ENCODE peak calls at places on chromosome 14, in ten cellular contexts. One of them, this sample, is unnamed.

GRCh38 chr14:91249841-91250616 is 5.5 kb upstream of the GPR68 start:
- DNase-seq in body of pancreas: no peak
- DNase-seq in suprapubic skin: no peak
- DNase-seq in adrenal gland: peak; percentile 85
- DNase-seq in endodermal cell: peak; percentile 75
- DNase-seq in mucosa of descending colon: no peak
- DNase-seq in psoas muscle: no peak
- DNase-seq in AG04450: no peak
- DNase-seq in MM.1S: peak; percentile 93
- DNase-seq in stomach: no peak
- DNase-seq in this sample: peak; percentile 39

GRCh38 chr14:101365329-101366158 is 195.8 kb upstream of the DIO3 start:
- DNase-seq in adrenal gland: peak; percentile 44
- DNase-seq in endodermal cell: peak; percentile 77
- DNase-seq in MM.1S: no peak
- DNase-seq in mucosa of descending colon: no peak
- DNase-seq in body of pancreas: no peak
- DNase-seq in psoas muscle: peak; percentile 72
- DNase-seq in AG04450: no peak
- DNase-seq in suprapubic skin: no peak
- DNase-seq in stomach: no peak
- DNase-seq in this sample: no peak

GRCh38 chr14:72752034-72752412 is 141.9 kb downstream of the DPF3 start:
- DNase-seq in MM.1S: no peak
- DNase-seq in adrenal gland: no peak
- DNase-seq in suprapubic skin: no peak
- DNase-seq in AG04450: no peak
- DNase-seq in body of pancreas: no peak
- DNase-seq in stomach: no peak
- DNase-seq in endodermal cell: no peak
- DNase-seq in psoas muscle: no peak
- DNase-seq in mucosa of descending colon: no peak
- DNase-seq in this sample: no peak

GRCh38 chr14:36450550-36450949 is 69.5 kb downstream of the NKX2-1 start:
- DNase-seq in AG04450: no peak
- DNase-seq in adrenal gland: no peak
- DNase-seq in stomach: no peak
- DNase-seq in body of pancreas: no peak
- DNase-seq in MM.1S: no peak
- DNase-seq in mucosa of descending colon: no peak
- DNase-seq in psoas muscle: no peak
- DNase-seq in suprapubic skin: no peak
- DNase-seq in endodermal cell: peak; percentile 61
- DNase-seq in this sample: no peak

GRCh38 chr14:23299558-23299957 is 3.1 kb downstream of the PPP1R3E start:
- DNase-seq in suprapubic skin: no peak
- DNase-seq in adrenal gland: peak; percentile 67
- DNase-seq in MM.1S: no peak
- DNase-seq in stomach: no peak
- DNase-seq in endodermal cell: no peak
- DNase-seq in psoas muscle: no peak
- DNase-seq in body of pancreas: no peak
- DNase-seq in AG04450: no peak
- DNase-seq in mucosa of descending colon: no peak
- DNase-seq in this sample: no peak

GRCh38 chr14:51430600-51430999 is 190.6 kb downstream of the TMX1 start:
- DNase-seq in body of pancreas: peak; percentile 29
- DNase-seq in mucosa of descending colon: no peak
- DNase-seq in stomach: no peak
- DNase-seq in suprapubic skin: no peak
- DNase-seq in endodermal cell: no peak
- DNase-seq in MM.1S: no peak
- DNase-seq in AG04450: no peak
- DNase-seq in adrenal gland: no peak
- DNase-seq in psoas muscle: no peak
- DNase-seq in this sample: no peak

GRCh38 chr14:95126906-95127530 is 30.3 kb downstream of the DICER1 start:
- DNase-seq in body of pancreas: no peak
- DNase-seq in mucosa of descending colon: no peak
- DNase-seq in stomach: no peak
- DNase-seq in AG04450: no peak
- DNase-seq in endodermal cell: no peak
- DNase-seq in suprapubic skin: no peak
- DNase-seq in MM.1S: no peak
- DNase-seq in psoas muscle: no peak
- DNase-seq in adrenal gland: no peak
- DNase-seq in this sample: no peak

GRCh38 chr14:78836777-78837176 is 666.6 kb downstream of the NRXN3 start:
- DNase-seq in AG04450: no peak
- DNase-seq in adrenal gland: peak; percentile 54
- DNase-seq in suprapubic skin: no peak
- DNase-seq in psoas muscle: no peak
- DNase-seq in MM.1S: peak; percentile 67
- DNase-seq in stomach: peak; percentile 45
- DNase-seq in mucosa of descending colon: peak; percentile 75
- DNase-seq in body of pancreas: peak; percentile 66
- DNase-seq in endodermal cell: peak; percentile 93
- DNase-seq in this sample: peak; percentile 45

GRCh38 chr14:24273422-24273998 is 2.1 kb upstream of the RABGGTA start:
- DNase-seq in adrenal gland: no peak
- DNase-seq in body of pancreas: peak; percentile 26
- DNase-seq in psoas muscle: peak; percentile 13
- DNase-seq in endodermal cell: no peak
- DNase-seq in mucosa of descending colon: no peak
- DNase-seq in suprapubic skin: no peak
- DNase-seq in stomach: no peak
- DNase-seq in MM.1S: no peak
- DNase-seq in AG04450: no peak
- DNase-seq in this sample: no peak

GRCh38 chr14:91509083-91509877 is 830 bp downstream of the PPP4R3A start:
- DNase-seq in mucosa of descending colon: peak; percentile 47
- DNase-seq in MM.1S: peak; percentile 23
- DNase-seq in adrenal gland: peak; percentile 71
- DNase-seq in endodermal cell: peak; percentile 66
- DNase-seq in body of pancreas: peak; percentile 48
- DNase-seq in AG04450: no peak
- DNase-seq in psoas muscle: peak; percentile 75
- DNase-seq in stomach: peak; percentile 39
- DNase-seq in suprapubic skin: peak; percentile 78
- DNase-seq in this sample: no peak

GRCh38 chr14:28584951-28585350 is 181.6 kb upstream of the FOXG1 start:
- DNase-seq in MM.1S: no peak
- DNase-seq in adrenal gland: no peak
- DNase-seq in psoas muscle: no peak
- DNase-seq in body of pancreas: no peak
- DNase-seq in stomach: no peak
- DNase-seq in endodermal cell: no peak
- DNase-seq in suprapubic skin: no peak
- DNase-seq in mucosa of descending colon: no peak
- DNase-seq in AG04450: no peak
- DNase-seq in this sample: no peak

GRCh38 chr14:92693998-92694780 is 54.2 kb downstream of the LGMN start:
- DNase-seq in mucosa of descending colon: no peak
- DNase-seq in MM.1S: no peak
- DNase-seq in stomach: no peak
- DNase-seq in AG04450: no peak
- DNase-seq in endodermal cell: no peak
- DNase-seq in suprapubic skin: peak; percentile 52
- DNase-seq in body of pancreas: no peak
- DNase-seq in psoas muscle: no peak
- DNase-seq in adrenal gland: no peak
- DNase-seq in this sample: peak; percentile 25

GRCh38 chr14:36070056-36071043 is 106.2 kb downstream of the PTCSC3 start:
- DNase-seq in body of pancreas: peak; percentile 83
- DNase-seq in stomach: peak; percentile 75
- DNase-seq in MM.1S: peak; percentile 36
- DNase-seq in adrenal gland: peak; percentile 82
- DNase-seq in endodermal cell: peak; percentile 87
- DNase-seq in suprapubic skin: no peak
- DNase-seq in AG04450: peak; percentile 32
- DNase-seq in psoas muscle: no peak
- DNase-seq in mucosa of descending colon: peak; percentile 66
- DNase-seq in this sample: peak; percentile 52

GRCh38 chr14:41446008-41446407 is 160.7 kb upstream of the LRFN5 start:
- DNase-seq in endodermal cell: no peak
- DNase-seq in psoas muscle: no peak
- DNase-seq in body of pancreas: no peak
- DNase-seq in stomach: no peak
- DNase-seq in mucosa of descending colon: no peak
- DNase-seq in adrenal gland: no peak
- DNase-seq in suprapubic skin: no peak
- DNase-seq in AG04450: no peak
- DNase-seq in MM.1S: no peak
- DNase-seq in this sample: no peak

GRCh38 chr14:23028800-23029199 is 5.9 kb downstream of the PSMB5 start:
- DNase-seq in mucosa of descending colon: no peak
- DNase-seq in AG04450: no peak
- DNase-seq in psoas muscle: no peak
- DNase-seq in MM.1S: no peak
- DNase-seq in body of pancreas: no peak
- DNase-seq in suprapubic skin: no peak
- DNase-seq in stomach: no peak
- DNase-seq in adrenal gland: no peak
- DNase-seq in endodermal cell: no peak
- DNase-seq in this sample: no peak

GRCh38 chr14:85233756-85234545 is 296.0 kb upstream of the FLRT2 start:
- DNase-seq in psoas muscle: no peak
- DNase-seq in stomach: no peak
- DNase-seq in adrenal gland: no peak
- DNase-seq in mucosa of descending colon: no peak
- DNase-seq in endodermal cell: no peak
- DNase-seq in suprapubic skin: no peak
- DNase-seq in body of pancreas: no peak
- DNase-seq in AG04450: no peak
- DNase-seq in MM.1S: no peak
- DNase-seq in this sample: no peak

DNA sequence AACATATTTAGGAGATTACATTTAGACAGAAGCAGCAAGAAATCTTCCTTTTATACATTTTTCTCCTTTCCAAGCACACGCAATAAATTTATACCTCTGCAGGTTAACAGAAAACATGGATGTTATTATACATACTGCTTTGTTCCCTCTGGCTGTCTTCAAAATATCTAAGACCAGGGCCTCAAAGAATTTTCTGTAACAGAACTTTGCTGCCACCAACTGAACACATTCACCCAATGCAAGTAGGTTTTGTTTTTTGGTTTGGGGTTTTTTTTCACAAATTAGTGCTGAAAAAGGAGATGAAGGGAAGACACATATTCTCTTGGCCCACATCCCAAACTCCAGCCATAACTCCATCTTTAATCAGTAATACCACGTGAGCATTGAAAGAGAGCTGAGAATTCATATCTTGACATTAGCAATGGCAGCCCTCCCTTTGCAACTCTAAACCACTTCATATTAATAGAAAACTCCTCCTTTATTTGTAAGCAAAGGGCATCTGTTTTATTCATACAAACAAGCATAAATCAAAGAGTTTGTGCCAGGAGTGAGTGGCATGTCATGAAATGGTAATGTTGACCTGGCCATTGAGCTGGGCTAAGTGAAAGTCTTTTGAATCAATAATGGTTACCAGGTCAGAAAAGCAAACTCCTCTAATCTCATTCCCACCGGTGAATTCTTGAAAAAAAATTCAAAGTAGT is 150.8 kb upstream of the FSCB start:
- DNase-seq in stomach: no peak
- DNase-seq in suprapubic skin: no peak
- DNase-seq in body of pancreas: no peak
- DNase-seq in AG04450: no peak
- DNase-seq in mucosa of descending colon: no peak
- DNase-seq in adrenal gland: no peak
- DNase-seq in MM.1S: peak; percentile 6
- DNase-seq in endodermal cell: peak; percentile 44
- DNase-seq in psoas muscle: no peak
- DNase-seq in this sample: no peak
- TF ChIP-seq CTCF in stomach: no peak
- TF ChIP-seq CTCF in suprapubic skin: no peak
- TF ChIP-seq CTCF in body of pancreas: no peak
- TF ChIP-seq CTCF in AG04450: peak; percentile 45
- TF ChIP-seq CTCF in mucosa of descending colon: no peak
- TF ChIP-seq CTCF in adrenal gland: no peak
- TF ChIP-seq CTCF in MM.1S: peak; percentile 6
- TF ChIP-seq CTCF in endodermal cell: peak; percentile 79
- TF ChIP-seq CTCF in psoas muscle: no peak
- TF ChIP-seq CTCF in this sample: peak; percentile 50

GRCh38 chr14:53881161-53881846 is 75.3 kb downstream of the BMP4 start:
- DNase-seq in stomach: no peak
- DNase-seq in suprapubic skin: no peak
- DNase-seq in AG04450: no peak
- DNase-seq in endodermal cell: no peak
- DNase-seq in body of pancreas: no peak
- DNase-seq in psoas muscle: no peak
- DNase-seq in mucosa of descending colon: no peak
- DNase-seq in MM.1S: no peak
- DNase-seq in adrenal gland: no peak
- DNase-seq in this sample: no peak
- H3K4me3 ChIP-seq in stomach: no peak overlapping the region
- H3K4me3 ChIP-seq in suprapubic skin: no peak overlapping the region
- H3K4me3 ChIP-seq in AG04450: no peak overlapping the region
- H3K4me3 ChIP-seq in endodermal cell: no peak overlapping the region
- H3K4me3 ChIP-seq in body of pancreas: no peak overlapping the region
- H3K4me3 ChIP-seq in psoas muscle: no peak overlapping the region
- H3K4me3 ChIP-seq in mucosa of descending colon: no peak overlapping the region
- H3K4me3 ChIP-seq in MM.1S: no peak overlapping the region
- H3K4me3 ChIP-seq in adrenal gland: no peak overlapping the region
- H3K4me3 ChIP-seq in this sample: no peak overlapping the region

GRCh38 chr14:21201732-21202462 is 46.0 kb upstream of the OR5AU1 start:
- DNase-seq in body of pancreas: no peak
- DNase-seq in stomach: no peak
- DNase-seq in adrenal gland: peak; percentile 52
- DNase-seq in MM.1S: no peak
- DNase-seq in mucosa of descending colon: no peak
- DNase-seq in suprapubic skin: no peak
- DNase-seq in AG04450: no peak
- DNase-seq in endodermal cell: no peak
- DNase-seq in psoas muscle: no peak
- DNase-seq in this sample: no peak
- TF ChIP-seq CTCF in body of pancreas: no peak
- TF ChIP-seq CTCF in stomach: no peak
- TF ChIP-seq CTCF in adrenal gland: no peak
- TF ChIP-seq CTCF in MM.1S: no peak
- TF ChIP-seq CTCF in mucosa of descending colon: no peak
- TF ChIP-seq CTCF in suprapubic skin: no peak
- TF ChIP-seq CTCF in AG04450: no peak
- TF ChIP-seq CTCF in endodermal cell: no peak
- TF ChIP-seq CTCF in psoas muscle: no peak
- TF ChIP-seq CTCF in this sample: no peak

GRCh38 chr14:29927596-29928341 is at the start of gene PRKD1:
- DNase-seq in stomach: peak; percentile 65
- DNase-seq in mucosa of descending colon: peak; percentile 33
- DNase-seq in psoas muscle: peak; percentile 74
- DNase-seq in endodermal cell: peak; percentile 84
- DNase-seq in adrenal gland: peak; percentile 72
- DNase-seq in AG04450: no peak
- DNase-seq in suprapubic skin: peak; percentile 68
- DNase-seq in MM.1S: peak; percentile 36
- DNase-seq in body of pancreas: peak; percentile 79
- DNase-seq in this sample: no peak
- H3K4me3 ChIP-seq in stomach: peak within 1 kb of the TSS; percentile 94
- H3K4me3 ChIP-seq in mucosa of descending colon: peak within 1 kb of the TSS; percentile 29
- H3K4me3 ChIP-seq in psoas muscle: peak within 1 kb of the TSS; percentile 67
- H3K4me3 ChIP-seq in endodermal cell: peak within 1 kb of the TSS; percentile 85
- H3K4me3 ChIP-seq in adrenal gland: peak within 1 kb of the TSS; percentile 92
- H3K4me3 ChIP-seq in AG04450: peak within 1 kb of the TSS; percentile 88
- H3K4me3 ChIP-seq in suprapubic skin: peak within 1 kb of the TSS; percentile 80
- H3K4me3 ChIP-seq in MM.1S: peak within 1 kb of the TSS; percentile 87
- H3K4me3 ChIP-seq in body of pancreas: peak within 1 kb of the TSS; percentile 14
- H3K4me3 ChIP-seq in this sample: peak within 1 kb of the TSS; percentile 87